ENCODE peak calls at places on chromosomes 13 and 19, in five cellular contexts. H, Y, S, C and F are unnamed samples.

GRCh38 chr13:92657565-92657964 is 569.0 kb upstream of the GPC6 start:
- DNase-seq in Y (no peak), H (no peak), C (no peak), S (peak), F (no peak)

GRCh38 chr19:7871280-7871529 is 3.0 kb downstream of the PRR36 start:
- DNase-seq in H (no peak), S (no peak), Y (no peak), C (no peak), F (no peak)

GRCh38 chr13:42041684-42042035 is 6.8 kb upstream of the DGKH start:
- DNase-seq in H (peak), C (peak), Y (no peak), S (peak), F (peak)

GRCh38 chr13:108346376-108346775 is 76.9 kb downstream of the TNFSF13B start:
- DNase-seq in C (no peak), H (no peak), S (no peak), Y (no peak), F (no peak)

GRCh38 chr13:93987458-93987857 is 492.0 kb downstream of the DCT start:
- DNase-seq in H (no peak), C (no peak), Y (no peak), S (no peak), F (no peak)

GRCh38 chr13:104015646-104016396 is 949.6 kb upstream of the SLC10A2 start:
- DNase-seq in C (no peak), S (peak), H (no peak), Y (no peak), F (no peak)

GRCh38 chr19:7910321-7911161 is 4.1 kb upstream of the TGFBR3L start:
- DNase-seq in H (no peak), Y (no peak), S (no peak), C (no peak), F (no peak)

GRCh38 chr19:48629599-48630288 is 7.4 kb downstream of the DBP start:
- DNase-seq in C (no peak), H (no peak), Y (no peak), S (peak), F (no peak)

GRCh38 chr13:76711515-76712182 is 174.6 kb downstream of the KCTD12 start:
- DNase-seq in H (peak), C (peak), S (peak), Y (no peak), F (peak)

GRCh38 chr13:50410921-50411712 is 395.9 kb downstream of the KCNRG start:
- DNase-seq in C (peak), Y (no peak), H (no peak), S (peak), F (peak)

GRCh38 chr13:46551410-46552301 is 1.3 kb upstream of the LRCH1 start:
- DNase-seq in H (peak), C (peak), S (peak), Y (peak), F (peak)

GRCh38 chr19:12647490-12648071 is 19.0 kb downstream of the MAN2B1 start:
- DNase-seq in Y (peak), H (no peak), C (no peak), S (peak), F (peak)

GRCh38 chr13:107866666-107867623 is 348.4 kb downstream of the LIG4 start:
- DNase-seq in C (peak), H (no peak), Y (no peak), S (no peak), F (peak)

GRCh38 chr13:51942189-51942588 is 69.1 kb downstream of the ATP7B start:
- DNase-seq in C (peak), Y (no peak), H (no peak), S (no peak), F (no peak)

GRCh38 chr13:50626031-50626643 is 217.4 kb downstream of the DLEU7 start:
- DNase-seq in Y (no peak), H (no peak), S (peak), C (no peak), F (peak)

GRCh38 chr13:108769213-108770070 is 140.0 kb downstream of the MYO16 start:
- DNase-seq in H (no peak), C (peak), S (peak), Y (no peak), F (no peak)

GRCh38 chr13:77698211-77699058 is 948 bp downstream of the SLAIN1 start:
- DNase-seq in Y (peak), S (no peak), H (no peak), C (peak), F (peak)

GRCh38 chr13:26658972-26659371 is 101.5 kb downstream of the WASF3 start:
- DNase-seq in H (no peak), C (no peak), Y (no peak), S (no peak), F (no peak)

GRCh38 chr13:100063906-100064305 is 25.0 kb upstream of the PCCA start:
- DNase-seq in H (no peak), Y (no peak), S (no peak), C (no peak), F (no peak)

GRCh38 chr19:8610041-8610927 is at the start of gene ADAMTS10:
- DNase-seq in C (no peak), S (no peak), H (no peak), Y (no peak), F (no peak)